ENCODE peak calls at places on chromosomes 12 and 14, in ten cellular contexts. One of them, this sample, is unnamed.

GRCh38 chr14:61561657-61562276 is 133.5 kb upstream of the HIF1A start:
- DNase-seq in AG09319: peak
- DNase-seq in progenitor cell of endocrine pancreas: no peak
- DNase-seq in MM.1S: no peak
- DNase-seq in IMR-90: peak
- DNase-seq in mucosa of descending colon: peak
- DNase-seq in cardiac fibroblast: peak
- DNase-seq in upper lobe of right lung: peak
- DNase-seq in AG09309: peak
- DNase-seq in endothelial cell of umbilical vein: peak
- DNase-seq in this sample: no peak

GRCh38 chr12:1369942-1370620 is 224.3 kb downstream of the FBXL14 start:
- DNase-seq in IMR-90: no peak
- DNase-seq in cardiac fibroblast: no peak
- DNase-seq in AG09319: peak
- DNase-seq in MM.1S: no peak
- DNase-seq in endothelial cell of umbilical vein: no peak
- DNase-seq in upper lobe of right lung: no peak
- DNase-seq in progenitor cell of endocrine pancreas: no peak
- DNase-seq in mucosa of descending colon: no peak
- DNase-seq in AG09309: no peak
- DNase-seq in this sample: no peak

GRCh38 chr12:77294016-77294415 is 228.6 kb upstream of the E2F7 start:
- DNase-seq in endothelial cell of umbilical vein: peak
- DNase-seq in AG09309: no peak
- DNase-seq in MM.1S: no peak
- DNase-seq in upper lobe of right lung: no peak
- DNase-seq in mucosa of descending colon: no peak
- DNase-seq in cardiac fibroblast: peak
- DNase-seq in progenitor cell of endocrine pancreas: no peak
- DNase-seq in IMR-90: peak
- DNase-seq in AG09319: no peak
- DNase-seq in this sample: no peak

GRCh38 chr14:43438056-43438455 is 1069.0 kb downstream of the FSCB start:
- DNase-seq in AG09309: no peak
- DNase-seq in upper lobe of right lung: no peak
- DNase-seq in mucosa of descending colon: no peak
- DNase-seq in AG09319: no peak
- DNase-seq in endothelial cell of umbilical vein: no peak
- DNase-seq in progenitor cell of endocrine pancreas: no peak
- DNase-seq in MM.1S: peak
- DNase-seq in cardiac fibroblast: no peak
- DNase-seq in IMR-90: no peak
- DNase-seq in this sample: no peak

GRCh38 chr12:121295123-121295745 is 1.3 kb downstream of the CAMKK2 start:
- DNase-seq in cardiac fibroblast: no peak
- DNase-seq in AG09309: no peak
- DNase-seq in IMR-90: no peak
- DNase-seq in MM.1S: peak
- DNase-seq in progenitor cell of endocrine pancreas: no peak
- DNase-seq in mucosa of descending colon: no peak
- DNase-seq in AG09319: no peak
- DNase-seq in upper lobe of right lung: no peak
- DNase-seq in endothelial cell of umbilical vein: peak
- DNase-seq in this sample: no peak

GRCh38 chr14:30608533-30609006 is 13.5 kb upstream of the SCFD1 start:
- DNase-seq in cardiac fibroblast: peak
- DNase-seq in endothelial cell of umbilical vein: no peak
- DNase-seq in progenitor cell of endocrine pancreas: no peak
- DNase-seq in mucosa of descending colon: no peak
- DNase-seq in AG09319: no peak
- DNase-seq in upper lobe of right lung: no peak
- DNase-seq in AG09309: no peak
- DNase-seq in MM.1S: no peak
- DNase-seq in IMR-90: peak
- DNase-seq in this sample: no peak

GRCh38 chr12:121956041-121956341 is 37.6 kb downstream of the CFAP251 start:
- DNase-seq in cardiac fibroblast: no peak
- DNase-seq in MM.1S: no peak
- DNase-seq in AG09309: no peak
- DNase-seq in IMR-90: no peak
- DNase-seq in endothelial cell of umbilical vein: no peak
- DNase-seq in upper lobe of right lung: no peak
- DNase-seq in mucosa of descending colon: no peak
- DNase-seq in AG09319: no peak
- DNase-seq in progenitor cell of endocrine pancreas: no peak
- DNase-seq in this sample: no peak

GRCh38 chr12:56121204-56121870 is 3.3 kb downstream of the ZC3H10 start:
- DNase-seq in AG09309: no peak
- DNase-seq in upper lobe of right lung: no peak
- DNase-seq in progenitor cell of endocrine pancreas: no peak
- DNase-seq in MM.1S: no peak
- DNase-seq in AG09319: no peak
- DNase-seq in IMR-90: no peak
- DNase-seq in endothelial cell of umbilical vein: no peak
- DNase-seq in mucosa of descending colon: no peak
- DNase-seq in cardiac fibroblast: no peak
- DNase-seq in this sample: no peak

GRCh38 chr12:119669744-119670472 is 2.0 kb downstream of the PRKAB1 start:
- DNase-seq in AG09319: no peak
- DNase-seq in AG09309: no peak
- DNase-seq in mucosa of descending colon: peak
- DNase-seq in progenitor cell of endocrine pancreas: no peak
- DNase-seq in upper lobe of right lung: peak
- DNase-seq in endothelial cell of umbilical vein: peak
- DNase-seq in IMR-90: no peak
- DNase-seq in cardiac fibroblast: no peak
- DNase-seq in MM.1S: no peak
- DNase-seq in this sample: no peak

GRCh38 chr14:55717621-55718020 is 137.6 kb downstream of the KTN1 start:
- DNase-seq in upper lobe of right lung: no peak
- DNase-seq in MM.1S: no peak
- DNase-seq in IMR-90: no peak
- DNase-seq in cardiac fibroblast: no peak
- DNase-seq in mucosa of descending colon: no peak
- DNase-seq in AG09319: no peak
- DNase-seq in progenitor cell of endocrine pancreas: no peak
- DNase-seq in endothelial cell of umbilical vein: no peak
- DNase-seq in AG09309: no peak
- DNase-seq in this sample: no peak

GRCh38 chr14:69105326-69105725 is 47.6 kb downstream of the DCAF5 start:
- DNase-seq in upper lobe of right lung: no peak
- DNase-seq in AG09319: no peak
- DNase-seq in endothelial cell of umbilical vein: peak
- DNase-seq in IMR-90: peak
- DNase-seq in progenitor cell of endocrine pancreas: no peak
- DNase-seq in cardiac fibroblast: peak
- DNase-seq in mucosa of descending colon: no peak
- DNase-seq in AG09309: no peak
- DNase-seq in MM.1S: no peak
- DNase-seq in this sample: no peak

GRCh38 chr12:76649091-76649490 is 89.5 kb upstream of the OSBPL8 start:
- DNase-seq in mucosa of descending colon: no peak
- DNase-seq in endothelial cell of umbilical vein: no peak
- DNase-seq in upper lobe of right lung: no peak
- DNase-seq in AG09309: no peak
- DNase-seq in cardiac fibroblast: peak
- DNase-seq in IMR-90: no peak
- DNase-seq in AG09319: no peak
- DNase-seq in progenitor cell of endocrine pancreas: no peak
- DNase-seq in MM.1S: no peak
- DNase-seq in this sample: no peak

GRCh38 chr14:96103075-96103474 is 63.9 kb downstream of the C14orf132 start:
- DNase-seq in IMR-90: no peak
- DNase-seq in MM.1S: no peak
- DNase-seq in endothelial cell of umbilical vein: no peak
- DNase-seq in progenitor cell of endocrine pancreas: no peak
- DNase-seq in mucosa of descending colon: no peak
- DNase-seq in AG09309: no peak
- DNase-seq in cardiac fibroblast: no peak
- DNase-seq in AG09319: no peak
- DNase-seq in upper lobe of right lung: no peak
- DNase-seq in this sample: no peak

DNA sequence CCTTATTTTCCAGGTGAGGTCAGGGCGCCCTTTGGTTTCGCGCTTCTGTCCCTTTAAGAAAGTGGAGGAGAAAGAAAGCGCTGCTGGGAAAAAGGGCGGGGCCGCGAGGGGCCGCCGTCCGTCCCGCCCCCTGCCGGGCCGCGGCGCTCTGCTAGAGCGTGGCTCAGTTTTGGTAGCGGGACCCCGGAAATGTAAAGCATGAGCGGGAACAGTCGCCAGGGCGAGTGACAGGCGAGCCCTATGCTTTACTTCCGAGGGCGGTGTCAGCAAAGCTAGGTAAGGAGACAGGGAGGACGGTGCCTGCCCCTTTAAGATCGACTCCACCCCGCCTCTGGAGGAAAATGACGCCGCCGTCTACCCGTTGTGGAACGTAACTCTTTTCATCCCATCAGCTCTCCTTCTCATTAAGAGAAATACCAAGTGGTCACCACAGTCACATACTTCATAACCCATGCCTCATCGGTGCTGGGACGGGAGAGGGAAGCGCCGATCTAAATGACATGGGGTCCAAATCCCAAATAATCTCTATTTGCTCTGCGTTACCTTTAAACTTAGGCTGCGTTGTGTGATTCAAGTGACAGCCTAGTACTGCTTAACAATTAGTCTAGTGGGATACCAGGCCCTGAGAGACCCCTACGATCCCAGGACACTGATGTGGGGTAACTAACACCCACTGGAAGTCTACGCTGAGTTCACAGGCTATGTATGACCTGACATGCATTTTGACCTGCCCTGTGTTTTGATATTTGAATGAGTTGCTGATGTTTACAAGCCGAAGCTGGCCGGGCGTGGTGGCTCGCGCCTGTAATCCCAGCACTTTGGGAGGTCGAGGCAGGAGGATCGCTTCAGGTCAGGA is at the start of gene ETFBKMT:
- DNase-seq in progenitor cell of endocrine pancreas: peak
- DNase-seq in IMR-90: peak
- DNase-seq in endothelial cell of umbilical vein: peak
- DNase-seq in mucosa of descending colon: peak
- DNase-seq in cardiac fibroblast: peak
- DNase-seq in AG09309: peak
- DNase-seq in AG09319: peak
- DNase-seq in upper lobe of right lung: peak
- DNase-seq in MM.1S: peak
- DNase-seq in this sample: peak
- TF ChIP-seq CTCF in progenitor cell of endocrine pancreas: peak
- TF ChIP-seq CTCF in IMR-90: peak
- TF ChIP-seq CTCF in endothelial cell of umbilical vein: peak
- TF ChIP-seq CTCF in mucosa of descending colon: no peak
- TF ChIP-seq CTCF in cardiac fibroblast: peak
- TF ChIP-seq CTCF in AG09309: no peak
- TF ChIP-seq CTCF in AG09319: peak
- TF ChIP-seq CTCF in upper lobe of right lung: peak
- TF ChIP-seq CTCF in MM.1S: no peak
- TF ChIP-seq CTCF in this sample: peak

GRCh38 chr14:99327050-99327449 is 55.1 kb upstream of the BCL11B start:
- DNase-seq in mucosa of descending colon: no peak
- DNase-seq in endothelial cell of umbilical vein: no peak
- DNase-seq in MM.1S: no peak
- DNase-seq in IMR-90: no peak
- DNase-seq in progenitor cell of endocrine pancreas: no peak
- DNase-seq in upper lobe of right lung: peak
- DNase-seq in AG09319: no peak
- DNase-seq in AG09309: no peak
- DNase-seq in cardiac fibroblast: no peak
- DNase-seq in this sample: peak
- TF ChIP-seq CTCF in mucosa of descending colon: no peak
- TF ChIP-seq CTCF in endothelial cell of umbilical vein: no peak
- TF ChIP-seq CTCF in MM.1S: no peak
- TF ChIP-seq CTCF in IMR-90: peak
- TF ChIP-seq CTCF in progenitor cell of endocrine pancreas: no peak
- TF ChIP-seq CTCF in upper lobe of right lung: no peak
- TF ChIP-seq CTCF in AG09319: no peak
- TF ChIP-seq CTCF in AG09309: no peak
- TF ChIP-seq CTCF in cardiac fibroblast: no peak
- TF ChIP-seq CTCF in this sample: no peak

GRCh38 chr12:51533799-51534198 is 57.2 kb upstream of the SCN8A start:
- DNase-seq in cardiac fibroblast: peak
- DNase-seq in mucosa of descending colon: no peak
- DNase-seq in AG09309: no peak
- DNase-seq in progenitor cell of endocrine pancreas: no peak
- DNase-seq in upper lobe of right lung: no peak
- DNase-seq in endothelial cell of umbilical vein: peak
- DNase-seq in IMR-90: peak
- DNase-seq in MM.1S: no peak
- DNase-seq in AG09319: no peak
- DNase-seq in this sample: no peak
- TF ChIP-seq CTCF in cardiac fibroblast: no peak
- TF ChIP-seq CTCF in mucosa of descending colon: no peak
- TF ChIP-seq CTCF in AG09309: peak
- TF ChIP-seq CTCF in progenitor cell of endocrine pancreas: no peak
- TF ChIP-seq CTCF in upper lobe of right lung: no peak
- TF ChIP-seq CTCF in endothelial cell of umbilical vein: no peak
- TF ChIP-seq CTCF in IMR-90: peak
- TF ChIP-seq CTCF in MM.1S: no peak
- TF ChIP-seq CTCF in AG09319: peak
- TF ChIP-seq CTCF in this sample: peak

GRCh38 chr14:102878174-102878969 is 44.1 kb upstream of the AMN start:
- DNase-seq in IMR-90: no peak
- DNase-seq in cardiac fibroblast: no peak
- DNase-seq in upper lobe of right lung: no peak
- DNase-seq in AG09309: no peak
- DNase-seq in endothelial cell of umbilical vein: no peak
- DNase-seq in MM.1S: no peak
- DNase-seq in progenitor cell of endocrine pancreas: no peak
- DNase-seq in mucosa of descending colon: peak
- DNase-seq in AG09319: no peak
- DNase-seq in this sample: no peak

GRCh38 chr14:102883028-102883953 is 39.2 kb upstream of the AMN start:
- DNase-seq in cardiac fibroblast: no peak
- DNase-seq in IMR-90: no peak
- DNase-seq in endothelial cell of umbilical vein: no peak
- DNase-seq in progenitor cell of endocrine pancreas: no peak
- DNase-seq in AG09309: no peak
- DNase-seq in mucosa of descending colon: no peak
- DNase-seq in upper lobe of right lung: no peak
- DNase-seq in AG09319: no peak
- DNase-seq in MM.1S: no peak
- DNase-seq in this sample: no peak

GRCh38 chr14:102882233-102882906 is 40.1 kb upstream of the AMN start:
- DNase-seq in progenitor cell of endocrine pancreas: no peak
- DNase-seq in mucosa of descending colon: no peak
- DNase-seq in upper lobe of right lung: no peak
- DNase-seq in AG09309: no peak
- DNase-seq in AG09319: no peak
- DNase-seq in IMR-90: no peak
- DNase-seq in MM.1S: no peak
- DNase-seq in endothelial cell of umbilical vein: no peak
- DNase-seq in cardiac fibroblast: no peak
- DNase-seq in this sample: peak

GRCh38 chr14:102875652-102876051 is 46.8 kb upstream of the AMN start:
- DNase-seq in AG09319: no peak
- DNase-seq in AG09309: no peak
- DNase-seq in upper lobe of right lung: no peak
- DNase-seq in MM.1S: no peak
- DNase-seq in cardiac fibroblast: peak
- DNase-seq in endothelial cell of umbilical vein: peak
- DNase-seq in mucosa of descending colon: no peak
- DNase-seq in IMR-90: peak
- DNase-seq in progenitor cell of endocrine pancreas: no peak
- DNase-seq in this sample: no peak

GRCh38 chr14:102878970-102879460 is 43.4 kb upstream of the AMN start:
- DNase-seq in cardiac fibroblast: peak
- DNase-seq in mucosa of descending colon: peak
- DNase-seq in AG09309: no peak
- DNase-seq in MM.1S: no peak
- DNase-seq in AG09319: no peak
- DNase-seq in upper lobe of right lung: no peak
- DNase-seq in IMR-90: no peak
- DNase-seq in progenitor cell of endocrine pancreas: no peak
- DNase-seq in endothelial cell of umbilical vein: no peak
- DNase-seq in this sample: no peak
- TF ChIP-seq CTCF in cardiac fibroblast: no peak
- TF ChIP-seq CTCF in mucosa of descending colon: no peak
- TF ChIP-seq CTCF in AG09309: no peak
- TF ChIP-seq CTCF in MM.1S: no peak
- TF ChIP-seq CTCF in AG09319: no peak
- TF ChIP-seq CTCF in upper lobe of right lung: no peak
- TF ChIP-seq CTCF in IMR-90: no peak
- TF ChIP-seq CTCF in progenitor cell of endocrine pancreas: no peak
- TF ChIP-seq CTCF in endothelial cell of umbilical vein: no peak
- TF ChIP-seq CTCF in this sample: no peak

This sample was measured in osteocyte.